ENCODE peak calls at places on chromosomes 6 and 20, in six cellular contexts. A is colonic mucosa; J is CD8-positive, alpha-beta T cell; W is right cardiac atrium; P is heart right ventricle; U is left ventricle myocardium inferior. T is an unnamed sample. For H3K27me3, the result is how much of the 10 kb centered on the place peaks cover.

GRCh38 chr6:95515975-95516374 is 61.4 kb upstream of the MANEA start:
- DNase-seq in A (no peak), J (no peak), W (no peak), P (no peak), U (no peak), T (no peak)

GRCh38 chr6:113433506-113433991 is 423.6 kb upstream of the MARCKS start:
- DNase-seq in A (peak), J (no peak), W (peak), P (no peak), U (peak), T (no peak)

GRCh38 chr6:119428647-119429046 is 79.1 kb upstream of the MAN1A1 start:
- DNase-seq in A (no peak), J (no peak), W (no peak), P (no peak), U (no peak), T (no peak)

GRCh38 chr6:16873698-16874097 is 112.4 kb upstream of the ATXN1 start:
- DNase-seq in A (no peak), J (no peak), W (no peak), P (no peak), U (no peak), T (no peak)

GRCh38 chr6:30325150-30325872 is 1.4 kb upstream of the TRIM39 start:
- DNase-seq in A (peak), J (no peak), W (peak), P (no peak), U (peak), T (peak)

GRCh38 chr6:121504227-121504626 is 68.8 kb downstream of the GJA1 start:
- DNase-seq in A (no peak), J (no peak), W (no peak), P (no peak), U (no peak), T (no peak)

GRCh38 chr20:9130407-9130995 is 61.6 kb downstream of the PLCB4 start:
- DNase-seq in A (no peak), J (no peak), W (no peak), P (no peak), U (no peak), T (no peak)

GRCh38 chr20:47318027-47318595 is 38.4 kb downstream of the ZMYND8 start:
- DNase-seq in A (peak), J (no peak), W (peak), P (peak), U (no peak), T (no peak)

GRCh38 chr20:5474646-5475550 is 158.1 kb upstream of the PROKR2 start:
- DNase-seq in A (no peak), J (no peak), W (no peak), P (no peak), U (no peak), T (no peak)

GRCh38 chr20:325889-326644 is 715 bp downstream of the SOX12 start:
- DNase-seq in A (peak), J (peak), W (peak), P (peak), U (peak), T (peak)

GRCh38 chr20:21046413-21047070 is 59.6 kb downstream of the LINC00237 start:
- DNase-seq in A (no peak), J (no peak), W (no peak), P (no peak), U (no peak), T (no peak)

GRCh38 chr6:46279874-46280273 is 109.1 kb upstream of the ENPP5 start:
- DNase-seq in A (no peak), J (no peak), W (no peak), P (no peak), U (no peak), T (no peak)

GRCh38 chr20:25253606-25254275 is 5.9 kb downstream of the PYGB start:
- DNase-seq in A (peak), J (no peak), W (no peak), P (no peak), U (no peak), T (no peak)

GRCh38 chr6:79570129-79570801 is 33.0 kb upstream of the LCA5 start:
- DNase-seq in A (peak), J (no peak), W (no peak), P (no peak), U (no peak), T (peak)

GRCh38 chr6:132937466-132937906 is 123.1 kb downstream of the RPS12 start:
- DNase-seq in A (peak), J (no peak), W (no peak), P (peak), U (no peak), T (no peak)

GRCh38 chr20:49677777-49678758 is 35.6 kb downstream of the B4GALT5 start:
- DNase-seq in A (no peak), J (no peak), W (no peak), P (no peak), U (no peak), T (no peak)

GRCh38 chr6:13011612-13012146 is 295.1 kb downstream of the PHACTR1 start:
- DNase-seq in A (no peak), J (no peak), W (no peak), P (no peak), U (no peak), T (no peak)

GRCh38 chr20:877814-878213 is 38.3 kb downstream of the ANGPT4 start:
- DNase-seq in A (no peak), J (no peak), W (no peak), P (no peak), U (no peak), T (no peak)

GRCh38 chr6:43744490-43744889 is 25.5 kb upstream of the VEGFA start:
- DNase-seq in A (no peak), J (no peak), W (no peak), P (no peak), U (no peak), T (no peak)

GRCh38 chr6:20632696-20633095 is 98.4 kb downstream of the CDKAL1 start:
- DNase-seq in A (no peak), J (no peak), W (no peak), P (no peak), U (no peak), T (no peak)

GRCh38 chr6:153092082-153093013 is 38.7 kb downstream of the RGS17 start:
- DNase-seq in A (no peak), J (no peak), W (no peak), P (no peak), U (no peak), T (no peak)

GRCh38 chr6:90294989-90295853 is 1.4 kb downstream of the BACH2 start:
- DNase-seq in A (peak), J (peak), W (peak), P (peak), U (peak), T (peak)

GRCh38 chr6:36305885-36306284 is 30.8 kb downstream of the BNIP5 start:
- DNase-seq in A (no peak), J (no peak), W (no peak), P (no peak), U (no peak), T (no peak)

GRCh38 chr6:36298037-36298436 is 28.2 kb downstream of the PNPLA1 start:
- DNase-seq in A (no peak), J (no peak), W (no peak), P (no peak), U (no peak), T (no peak)

GRCh38 chr6:36301085-36301658 is 31.3 kb downstream of the PNPLA1 start:
- DNase-seq in A (no peak), J (no peak), W (no peak), P (no peak), U (no peak), T (no peak)

GRCh38 chr6:36302227-36302976 is 32.5 kb downstream of the PNPLA1 start:
- DNase-seq in A (peak), J (peak), W (peak), P (peak), U (peak), T (peak)

GRCh38 chr6:36301781-36302180 is 31.9 kb downstream of the PNPLA1 start:
- DNase-seq in A (no peak), J (no peak), W (peak), P (no peak), U (no peak), T (no peak)
- H3K27me3 ChIP-seq in A (under half), J (under half), W (under half), P (under half), U (under half), T (under half)

GRCh38 chr20:19098092-19098491 is 114.3 kb upstream of the SLC24A3 start:
- DNase-seq in A (no peak), J (no peak), W (no peak), P (no peak), U (no peak), T (no peak)

GRCh38 chr20:19099586-19100555 is 112.6 kb upstream of the SLC24A3 start:
- DNase-seq in A (peak), J (no peak), W (no peak), P (no peak), U (no peak), T (no peak)

GRCh38 chr20:19096847-19097246 is 115.6 kb upstream of the SLC24A3 start:
- DNase-seq in A (no peak), J (no peak), W (no peak), P (no peak), U (no peak), T (no peak)

GRCh38 chr20:19100975-19101374 is 111.5 kb upstream of the SLC24A3 start:
- DNase-seq in A (no peak), J (no peak), W (no peak), P (no peak), U (no peak), T (no peak)

DNA sequence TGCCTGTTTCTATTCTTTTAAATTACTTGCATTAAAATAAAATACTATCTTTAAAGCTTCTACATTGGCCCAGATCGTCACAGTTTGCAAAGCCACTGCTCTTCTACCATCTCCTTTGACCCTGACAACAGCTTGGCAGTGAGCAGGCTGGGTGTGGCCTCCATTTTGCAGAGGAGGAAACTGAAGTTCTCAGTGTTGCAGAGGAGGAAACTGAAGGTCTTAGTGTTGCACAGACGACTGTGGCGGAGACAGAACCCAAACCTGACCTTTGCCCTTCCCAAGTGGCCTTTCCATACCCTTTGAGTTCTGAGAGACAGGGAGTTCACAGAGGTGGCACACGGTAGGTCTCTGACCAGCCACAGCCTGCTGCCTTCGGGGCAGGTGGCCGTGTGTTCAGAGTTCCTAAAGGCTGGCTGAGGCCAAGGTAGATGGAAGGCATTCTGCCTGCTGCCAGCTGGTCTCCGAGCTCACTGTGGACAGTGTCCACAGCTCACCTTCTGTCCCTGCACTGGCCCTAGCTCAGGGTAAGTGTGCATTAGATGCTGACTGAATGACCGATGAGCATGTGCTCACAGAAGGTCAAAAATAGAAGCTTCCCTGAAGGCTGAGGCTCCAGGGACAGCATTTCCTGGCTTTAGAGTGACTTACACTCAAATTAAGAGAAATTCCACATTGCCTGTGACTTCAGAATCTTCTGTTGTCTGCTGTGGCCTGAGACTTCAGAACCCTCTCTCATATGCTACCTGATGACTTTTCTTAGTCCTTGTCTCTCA is 113.5 kb upstream of the SLC24A3 start:
- DNase-seq in A (peak), J (no peak), W (no peak), P (no peak), U (no peak), T (no peak)
- H3K27me3 ChIP-seq in A (under half), J (under half), W (under half), P (under half), U (under half), T (under half)

DNA sequence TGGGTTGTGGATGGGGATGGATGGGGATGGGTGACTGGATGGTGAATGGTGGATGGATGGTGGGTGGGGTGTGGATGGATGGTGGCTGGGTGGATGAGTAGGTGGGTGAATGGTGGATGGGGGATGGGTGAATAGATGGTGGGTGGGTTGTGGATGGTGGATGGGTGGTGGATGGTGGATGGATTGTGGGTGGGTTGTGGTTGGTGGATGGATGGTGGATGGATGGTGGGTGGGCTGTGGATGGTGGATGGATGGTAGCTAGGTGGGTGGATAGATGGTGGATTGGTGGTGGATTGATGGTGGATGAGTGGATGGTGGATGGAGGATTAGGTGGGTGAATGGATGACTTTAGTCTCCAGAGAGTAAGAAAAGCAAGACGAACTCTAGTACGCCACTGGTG is 57.6 kb downstream of the YTHDF1 start:
- DNase-seq in A (no peak), J (no peak), W (no peak), P (no peak), U (no peak), T (no peak)
- H3K27me3 ChIP-seq in A (under half), J (under half), W (under half), P (under half), U (half or more), T (under half)

DNA sequence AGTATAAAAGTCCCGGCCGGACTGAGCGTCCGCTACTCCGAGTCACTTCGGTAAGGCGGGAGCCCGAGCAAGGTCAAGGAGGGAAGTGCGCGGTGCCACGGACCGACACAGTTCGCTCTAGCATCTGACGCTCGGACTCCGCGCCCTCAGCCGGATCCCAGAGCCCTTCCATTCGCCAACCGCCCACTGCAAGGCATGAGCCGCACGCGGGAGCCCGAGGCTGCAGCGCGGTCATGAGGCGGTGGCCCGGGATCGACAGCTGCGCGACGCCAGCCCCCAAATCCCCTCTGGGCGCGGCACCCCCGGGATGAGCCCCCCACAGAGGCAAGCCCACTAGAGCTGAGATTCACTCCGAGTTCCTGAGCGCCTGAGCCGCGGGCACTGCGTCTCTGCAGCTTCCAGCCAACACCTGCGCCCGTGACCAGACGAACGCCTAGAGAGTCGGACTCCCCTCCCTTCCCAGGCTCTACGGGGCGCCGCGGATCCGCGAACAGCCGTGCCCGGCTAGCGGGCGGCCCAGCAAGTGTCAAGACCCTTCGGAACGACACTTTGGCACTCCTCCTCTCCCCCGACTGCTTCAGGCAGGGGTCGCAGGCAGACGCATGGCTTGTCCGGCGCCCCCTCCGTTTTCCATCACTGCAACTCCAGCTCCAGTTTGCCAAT is 749 bp upstream of the ISM1 start:
- DNase-seq in A (no peak), J (no peak), W (peak), P (peak), U (peak), T (peak)
- H3K27me3 ChIP-seq in A (under half), J (under half), W (under half), P (under half), U (half or more), T (under half)

GRCh38 chr20:46025376-46025783 is 3.6 kb upstream of the SLC12A5 start:
- DNase-seq in A (no peak), J (no peak), W (no peak), P (no peak), U (no peak), T (no peak)

GRCh38 chr20:46022411-46023147 is 6.4 kb upstream of the SLC12A5 start:
- DNase-seq in A (peak), J (peak), W (peak), P (peak), U (peak), T (no peak)

GRCh38 chr20:46023999-46024398 is 5.0 kb upstream of the SLC12A5 start:
- DNase-seq in A (no peak), J (no peak), W (no peak), P (no peak), U (no peak), T (no peak)

GRCh38 chr20:46021361-46022359 is 7.4 kb upstream of the SLC12A5 start:
- DNase-seq in A (peak), J (no peak), W (no peak), P (no peak), U (no peak), T (no peak)

GRCh38 chr20:46023148-46023484 is 5.9 kb upstream of the SLC12A5 start:
- DNase-seq in A (no peak), J (no peak), W (no peak), P (no peak), U (no peak), T (no peak)
- H3K27me3 ChIP-seq in A (under half), J (under half), W (under half), P (under half), U (half or more), T (under half)

GRCh38 chr20:57408131-57408530 is 16.9 kb downstream of the RBM38 start:
- DNase-seq in A (no peak), J (no peak), W (no peak), P (no peak), U (no peak), T (no peak)
- H3K27me3 ChIP-seq in A (under half), J (under half), W (under half), P (under half), U (under half), T (under half)

GRCh38 chr6:149999636-150000035 is 25.7 kb downstream of the RAET1L start:
- DNase-seq in A (no peak), J (no peak), W (no peak), P (no peak), U (no peak), T (no peak)

GRCh38 chr6:150004101-150004782 is 21.1 kb downstream of the RAET1L start:
- DNase-seq in A (no peak), J (no peak), W (no peak), P (no peak), U (no peak), T (no peak)

GRCh38 chr6:150002710-150003109 is 22.6 kb downstream of the RAET1L start:
- DNase-seq in A (no peak), J (no peak), W (no peak), P (no peak), U (no peak), T (no peak)

GRCh38 chr6:150004783-150005717 is 20.3 kb downstream of the RAET1L start:
- DNase-seq in A (peak), J (peak), W (peak), P (peak), U (peak), T (peak)

DNA sequence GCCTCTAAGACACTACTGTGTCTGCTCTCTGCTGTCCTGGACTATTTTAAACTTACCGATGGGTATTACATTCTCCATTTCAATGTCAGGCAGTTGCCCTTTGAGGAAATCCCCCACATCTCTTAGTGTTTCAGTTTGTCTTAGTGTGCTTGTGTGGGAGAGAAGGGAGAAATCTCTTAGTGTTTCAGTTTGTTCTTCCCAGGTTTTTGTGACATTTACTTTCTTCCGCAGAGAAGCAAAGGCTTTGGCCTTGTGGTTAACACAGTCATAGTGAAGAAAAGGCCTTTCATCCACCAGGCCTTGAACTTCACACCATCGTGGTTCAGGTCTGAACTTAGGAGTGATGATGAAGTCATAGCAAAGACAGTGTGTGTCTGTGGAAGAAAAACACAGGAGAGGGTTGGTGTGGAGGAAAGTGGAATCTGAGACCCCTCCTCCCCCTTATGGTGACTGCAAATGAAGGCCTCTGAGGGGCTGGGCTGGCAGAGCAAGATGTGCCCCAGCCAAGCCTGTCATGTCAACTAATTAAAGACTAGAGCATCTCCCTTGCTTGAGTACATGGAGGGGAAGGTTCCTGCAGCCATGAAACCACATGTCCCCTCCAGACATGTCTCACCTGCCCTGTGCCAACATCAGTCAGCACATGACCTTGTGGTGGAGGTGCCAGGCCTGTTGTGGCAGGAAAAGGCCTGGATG is 23.9 kb downstream of the RAET1L start:
- DNase-seq in A (no peak), J (no peak), W (no peak), P (no peak), U (no peak), T (no peak)
- H3K27me3 ChIP-seq in A (under half), J (under half), W (under half), P (under half), U (half or more), T (half or more)

T was measured in dorsolateral prefrontal cortex.